ENCODE peak calls at places on chromosomes 7 and 10, in ten cellular contexts. D, G, J, X, A, N, U, Q, E and F are unnamed samples.

GRCh38 chr7:101917566-101917965 is 100.1 kb downstream of the CUX1 start:
- DNase-seq in D (no peak), G (no peak), J (no peak), X (no peak), A (no peak), N (no peak), U (no peak), Q (no peak), E (no peak), F (no peak)

GRCh38 chr10:70856454-70856853 is 31.9 kb downstream of the PCBD1 start:
- DNase-seq in D (no peak), G (no peak), J (no peak), X (no peak), A (no peak), N (no peak), U (no peak), Q (no peak), E (no peak), F (no peak)

GRCh38 chr10:100355069-100355468 is 8.0 kb downstream of the SCD start:
- DNase-seq in D (no peak), G (no peak), J (no peak), X (no peak), A (no peak), N (no peak), U (no peak), Q (no peak), E (no peak), F (no peak)

GRCh38 chr7:83851551-83851950 is 202.6 kb upstream of the SEMA3E start:
- DNase-seq in D (no peak), G (no peak), J (no peak), X (no peak), A (no peak), N (no peak), U (no peak), Q (no peak), E (no peak), F (no peak)

GRCh38 chr10:80068270-80068669 is 10.2 kb upstream of the TMEM254 start:
- DNase-seq in D (no peak), G (no peak), J (no peak), X (no peak), A (no peak), N (no peak), U (no peak), Q (no peak), E (no peak), F (no peak)

GRCh38 chr10:12390733-12391132 is 41.4 kb downstream of the CAMK1D start:
- DNase-seq in D (no peak), G (no peak), J (peak), X (peak), A (no peak), N (no peak), U (no peak), Q (no peak), E (no peak), F (no peak)

GRCh38 chr10:12412671-12413368 is 63.5 kb downstream of the CAMK1D start:
- DNase-seq in D (peak), G (no peak), J (no peak), X (peak), A (no peak), N (peak), U (no peak), Q (no peak), E (no peak), F (no peak)

GRCh38 chr7:26449175-26450165 is 157.8 kb downstream of the SNX10 start:
- DNase-seq in D (no peak), G (no peak), J (no peak), X (no peak), A (peak), N (no peak), U (no peak), Q (peak), E (no peak), F (no peak)

GRCh38 chr7:33418251-33418701 is 288.9 kb downstream of the BBS9 start:
- DNase-seq in D (no peak), G (no peak), J (no peak), X (no peak), A (peak), N (no peak), U (peak), Q (peak), E (no peak), F (no peak)

GRCh38 chr7:134356421-134356936 is 39.7 kb upstream of the SLC35B4 start:
- DNase-seq in D (no peak), G (no peak), J (no peak), X (no peak), A (no peak), N (no peak), U (no peak), Q (no peak), E (no peak), F (no peak)

GRCh38 chr10:99341860-99342517 is 12.8 kb downstream of the CNNM1 start:
- DNase-seq in D (no peak), G (no peak), J (peak), X (no peak), A (peak), N (no peak), U (no peak), Q (no peak), E (peak), F (no peak)

GRCh38 chr10:7085913-7086589 is 324.8 kb downstream of the SFMBT2 start:
- DNase-seq in D (no peak), G (no peak), J (no peak), X (no peak), A (no peak), N (no peak), U (peak), Q (peak), E (no peak), F (no peak)

GRCh38 chr10:117445992-117446391 is 70.8 kb upstream of the PDZD8 start:
- DNase-seq in D (no peak), G (no peak), J (no peak), X (no peak), A (no peak), N (no peak), U (no peak), Q (no peak), E (no peak), F (no peak)

GRCh38 chr10:70145166-70145665 is 1.3 kb downstream of the TYSND1 start:
- DNase-seq in D (no peak), G (no peak), J (no peak), X (peak), A (no peak), N (peak), U (peak), Q (no peak), E (no peak), F (no peak)

GRCh38 chr10:103197177-103197576 is 4.1 kb upstream of the NT5C2 start:
- DNase-seq in D (peak), G (no peak), J (peak), X (no peak), A (peak), N (no peak), U (no peak), Q (peak), E (no peak), F (no peak)

GRCh38 chr7:78326870-78327269 is 528.3 kb downstream of the PHTF2 start:
- DNase-seq in D (no peak), G (no peak), J (no peak), X (no peak), A (peak), N (no peak), U (no peak), Q (no peak), E (no peak), F (no peak)

GRCh38 chr10:131355116-131355515 is 43.6 kb upstream of the TCERG1L start:
- DNase-seq in D (no peak), G (no peak), J (no peak), X (no peak), A (no peak), N (no peak), U (no peak), Q (no peak), E (no peak), F (no peak)

GRCh38 chr10:43238462-43238861 is 28.4 kb downstream of the RASGEF1A start:
- DNase-seq in D (no peak), G (no peak), J (no peak), X (no peak), A (no peak), N (no peak), U (peak), Q (no peak), E (no peak), F (no peak)

GRCh38 chr10:3427846-3428442 is 255.4 kb upstream of the PITRM1 start:
- DNase-seq in D (no peak), G (no peak), J (no peak), X (no peak), A (no peak), N (no peak), U (no peak), Q (no peak), E (no peak), F (no peak)

GRCh38 chr7:157271991-157272324 is 64.8 kb upstream of the DNAJB6 start:
- DNase-seq in D (no peak), G (no peak), J (no peak), X (no peak), A (peak), N (no peak), U (no peak), Q (peak), E (no peak), F (no peak)

GRCh38 chr7:41425926-41426325 is 277.0 kb downstream of the INHBA start:
- DNase-seq in D (no peak), G (no peak), J (no peak), X (no peak), A (peak), N (no peak), U (no peak), Q (peak), E (no peak), F (no peak)

GRCh38 chr10:120979435-120980315 is 128.5 kb downstream of the WDR11 start:
- DNase-seq in D (peak), G (peak), J (peak), X (peak), A (no peak), N (no peak), U (peak), Q (no peak), E (no peak), F (peak)

GRCh38 chr7:30201161-30201666 is 66.4 kb downstream of the MTURN start:
- DNase-seq in D (no peak), G (no peak), J (no peak), X (no peak), A (no peak), N (no peak), U (no peak), Q (no peak), E (no peak), F (no peak)

GRCh38 chr10:84360634-84361365 is 32.4 kb downstream of the CCSER2 start:
- DNase-seq in D (no peak), G (no peak), J (no peak), X (no peak), A (no peak), N (no peak), U (no peak), Q (peak), E (no peak), F (no peak)